ENCODE peak calls at places on chromosomes 6 and 20, in five cellular contexts. A is Daoy, V is PC-3, F is activated gamma-delta T cell treated with Interleukin-2 at 50 U/mL for 16 hours, B is psoas muscle. Q is an unnamed sample.

GRCh38 chr6:138371720-138372119 is 6.0 kb upstream of the SMIM28 start:
- DNase-seq in B (no peak), A (peak; percentile 36), F (no peak), V (peak; percentile 5), Q (no peak)

GRCh38 chr6:90885611-90886056 is 298.8 kb upstream of the MAP3K7 start:
- DNase-seq in A (peak; percentile 60), V (peak; percentile 34), B (no peak), F (no peak), Q (no peak)

GRCh38 chr6:50271266-50271665 is 221.5 kb upstream of the DEFB112 start:
- DNase-seq in V (no peak), B (no peak), F (no peak), A (no peak), Q (no peak)

GRCh38 chr20:24718277-24718676 is 230.8 kb upstream of the CST7 start:
- DNase-seq in V (no peak), F (no peak), A (no peak), B (no peak), Q (no peak)

GRCh38 chr6:123803862-123804681 is at the start of gene NKAIN2:
- DNase-seq in F (no peak), V (no peak), B (peak; percentile 80), A (peak; percentile 6), Q (no peak)

GRCh38 chr20:49878977-49879376 is 36.4 kb downstream of the SPATA2 start:
- DNase-seq in A (no peak), V (no peak), B (no peak), F (no peak), Q (no peak)

GRCh38 chr6:17984822-17985660 is 2.4 kb downstream of the KIF13A start:
- DNase-seq in F (no peak), A (no peak), V (peak; percentile 36), B (no peak), Q (no peak)

GRCh38 chr20:57947421-57948176 is 237.8 kb upstream of the PMEPA1 start:
- DNase-seq in F (no peak), V (no peak), B (no peak), A (peak; percentile 81), Q (no peak)

GRCh38 chr6:73613806-73614536 is 39.8 kb downstream of the SLC17A5 start:
- DNase-seq in A (no peak), F (no peak), B (no peak), V (no peak), Q (no peak)

GRCh38 chr6:22078802-22079545 is 217.9 kb downstream of the PRL start:
- DNase-seq in A (no peak), V (no peak), B (no peak), F (no peak), Q (no peak)

GRCh38 chr6:35599761-35600658 is 87.3 kb upstream of the TULP1 start:
- DNase-seq in V (no peak), A (no peak), F (no peak), B (no peak), Q (no peak)

GRCh38 chr6:75748743-75749538 is at the start of gene MYO6:
- DNase-seq in B (peak; percentile 86), F (peak; percentile 9), V (peak; percentile 68), A (peak; percentile 82), Q (peak; percentile 33)

GRCh38 chr20:22663528-22664025 is 79.2 kb upstream of the FOXA2 start:
- DNase-seq in F (no peak), A (no peak), V (no peak), B (no peak), Q (no peak)

GRCh38 chr6:159887146-159887545 is 3.6 kb upstream of the MAS1 start:
- DNase-seq in V (no peak), A (no peak), B (no peak), F (no peak), Q (no peak)

GRCh38 chr20:52746768-52747167 is 225.4 kb upstream of the TSHZ2 start:
- DNase-seq in F (no peak), B (no peak), A (no peak), V (no peak), Q (no peak)

GRCh38 chr6:72621243-72622093 is at the start of gene KCNQ5:
- DNase-seq in B (peak; percentile 70), A (peak; percentile 63), F (peak; percentile 5), V (no peak), Q (no peak)

GRCh38 chr6:96841241-96841824 is 4.1 kb upstream of the GPR63 start:
- DNase-seq in B (no peak), V (no peak), F (no peak), A (no peak), Q (no peak)

GRCh38 chr20:24470031-24470781 is 777 bp downstream of the SYNDIG1 start:
- DNase-seq in A (no peak), F (no peak), V (no peak), B (no peak), Q (no peak)

GRCh38 chr6:3592371-3592941 is 135.6 kb upstream of the SLC22A23 start:
- DNase-seq in B (no peak), A (peak; percentile 79), V (peak; percentile 95), F (no peak), Q (no peak)

GRCh38 chr6:75368151-75368779 is 83.7 kb upstream of the TMEM30A start:
- DNase-seq in B (no peak), V (peak; percentile 77), A (peak; percentile 48), F (no peak), Q (no peak)

GRCh38 chr6:7446644-7447325 is 57.2 kb downstream of the RIOK1 start:
- DNase-seq in B (no peak), V (no peak), F (no peak), A (no peak), Q (no peak)

GRCh38 chr6:106163446-106163965 is 77.4 kb downstream of the PRDM1 start:
- DNase-seq in B (no peak), V (no peak), A (peak; percentile 43), F (no peak), Q (no peak)

GRCh38 chr20:40686893-40687292 is 2.1 kb downstream of the MAFB start:
- DNase-seq in A (no peak), V (no peak), F (no peak), B (no peak), Q (no peak)

GRCh38 chr6:4941782-4942672 is 61.8 kb downstream of the RPP40 start:
- DNase-seq in V (peak; percentile 95), F (peak; percentile 35), B (no peak), A (peak; percentile 95), Q (no peak)

GRCh38 chr6:51660767-51661166 is 426.6 kb downstream of the PKHD1 start:
- DNase-seq in F (no peak), V (no peak), B (no peak), A (no peak), Q (no peak)

GRCh38 chr6:134267917-134268361 is 50.0 kb downstream of the SGK1 start:
- DNase-seq in A (no peak), F (no peak), B (no peak), V (no peak), Q (no peak)

GRCh38 chr6:10434235-10434634 is 19.4 kb upstream of the TFAP2A start:
- DNase-seq in V (peak; percentile 34), B (no peak), A (no peak), F (no peak), Q (no peak)

GRCh38 chr6:45843848-45844521 is 171.7 kb downstream of the CLIC5 start:
- DNase-seq in F (no peak), A (peak; percentile 10), B (peak; percentile 49), V (no peak), Q (no peak)

GRCh38 chr20:58829531-58829941 is 21.2 kb downstream of the GNAS-AS1 start:
- DNase-seq in B (peak; percentile 64), F (no peak), V (peak; percentile 21), A (no peak), Q (no peak)

GRCh38 chr6:5998741-5999687 is 7.7 kb downstream of the NRN1 start:
- DNase-seq in V (no peak), A (no peak), B (peak; percentile 63), F (no peak), Q (no peak)

GRCh38 chr20:5675103-5676091 is 74.8 kb upstream of the SHLD1 start:
- DNase-seq in V (no peak), F (no peak), A (no peak), B (no peak), Q (no peak)

GRCh38 chr6:110183292-110183691 is 3.1 kb downstream of the CDC40 start:
- DNase-seq in B (no peak), A (no peak), F (no peak), V (no peak), Q (no peak)

GRCh38 chr6:56040271-56040670 is 164.9 kb upstream of the BMP5 start:
- DNase-seq in F (no peak), A (no peak), V (peak; percentile 12), B (no peak), Q (no peak)

GRCh38 chr20:36555248-36555647 is 13.9 kb downstream of the MYL9 start:
- DNase-seq in F (no peak), V (no peak), A (no peak), B (no peak), Q (no peak)